ENCODE peak calls at places on chromosomes 3 and 15, in eight cellular contexts. N, E, R, F, B, D, V and Z are unnamed samples.

GRCh38 chr3:48405971-48406370 is 23.9 kb downstream of the PLXNB1 start:
- DNase-seq in N (no peak), E (peak), R (no peak), F (no peak), B (no peak), D (no peak), V (no peak), Z (no peak)

GRCh38 chr15:43912208-43912607 is 85.4 kb downstream of the WDR76 start:
- DNase-seq in N (no peak), E (no peak), R (no peak), F (no peak), B (no peak), D (no peak), V (no peak), Z (no peak)

GRCh38 chr3:4271834-4272233 is 31.3 kb upstream of the SETMAR start:
- DNase-seq in N (no peak), E (no peak), R (peak), F (peak), B (no peak), D (no peak), V (no peak), Z (no peak)

GRCh38 chr3:197997936-197998335 is 37.9 kb downstream of the LMLN start:
- DNase-seq in N (no peak), E (no peak), R (no peak), F (no peak), B (no peak), D (no peak), V (no peak), Z (no peak)

GRCh38 chr15:70091649-70092461 is 5.9 kb downstream of the TLE3 start:
- DNase-seq in N (peak), E (no peak), R (no peak), F (no peak), B (no peak), D (no peak), V (no peak), Z (no peak)

GRCh38 chr3:197242784-197243432 is 55.5 kb downstream of the DLG1 start:
- DNase-seq in N (no peak), E (no peak), R (no peak), F (no peak), B (no peak), D (no peak), V (no peak), Z (no peak)

GRCh38 chr15:77019476-77020331 is 24.8 kb downstream of the PSTPIP1 start:
- DNase-seq in N (no peak), E (no peak), R (no peak), F (peak), B (no peak), D (no peak), V (no peak), Z (peak)

GRCh38 chr15:86879250-86880229 is 799.9 kb downstream of the AGBL1 start:
- DNase-seq in N (no peak), E (no peak), R (no peak), F (no peak), B (peak), D (no peak), V (no peak), Z (peak)

GRCh38 chr3:61687206-61687605 is 125.8 kb downstream of the PTPRG start:
- DNase-seq in N (no peak), E (no peak), R (no peak), F (no peak), B (no peak), D (no peak), V (no peak), Z (no peak)

GRCh38 chr3:180934638-180935037 is 22.2 kb downstream of the FXR1 start:
- DNase-seq in N (no peak), E (no peak), R (no peak), F (no peak), B (no peak), D (no peak), V (no peak), Z (no peak)

GRCh38 chr3:69385723-69386483 is at the start of gene FRMD4B:
- DNase-seq in N (peak), E (peak), R (peak), F (peak), B (peak), D (peak), V (peak), Z (peak)

GRCh38 chr3:30162579-30162978 is 443.8 kb upstream of the TGFBR2 start:
- DNase-seq in N (no peak), E (no peak), R (no peak), F (no peak), B (no peak), D (no peak), V (no peak), Z (no peak)